ENCODE peak calls at places on chromosomes 3 and 15, in five cellular contexts. E is cardiac fibroblast, Q is GM10248, I is HFF-Myc, N is WERI-Rb-1. Z is an unnamed sample.
A peak's percentile ranks its signal among the peaks of the same experiment; 100 is the strongest.

GRCh38 chr3:71087109-71088018 is 496.2 kb downstream of the FOXP1 start:
- DNase-seq in E (peak; percentile 39), Q (peak; percentile 60), I (no peak), N (no peak), Z (no peak)

GRCh38 chr3:57029383-57029782 is 31.1 kb upstream of the SPATA12 start:
- DNase-seq in E (no peak), Q (no peak), I (no peak), N (no peak), Z (no peak)

GRCh38 chr15:25693321-25694237 is 169.5 kb downstream of the ATP10A start:
- DNase-seq in E (peak; percentile 28), Q (no peak), I (no peak), N (peak; percentile 71), Z (no peak)

GRCh38 chr3:25246921-25247320 is 181.1 kb upstream of the RARB start:
- DNase-seq in E (no peak), Q (no peak), I (no peak), N (no peak), Z (no peak)

GRCh38 chr3:54999159-54999558 is 71.3 kb upstream of the LRTM1 start:
- DNase-seq in E (peak; percentile 88), Q (no peak), I (peak; percentile 40), N (no peak), Z (no peak)

GRCh38 chr3:14485981-14486380 is 54.2 kb downstream of the GRIP2 start:
- DNase-seq in E (no peak), Q (no peak), I (no peak), N (no peak), Z (no peak)

GRCh38 chr15:73024161-73024560 is 28.1 kb upstream of the NEO1 start:
- DNase-seq in E (no peak), Q (no peak), I (no peak), N (no peak), Z (no peak)

GRCh38 chr3:39910828-39911464 is 101.5 kb downstream of the MYRIP start:
- DNase-seq in E (peak; percentile 15), Q (no peak), I (no peak), N (no peak), Z (no peak)

GRCh38 chr15:59569477-59569876 is 42.1 kb upstream of the GCNT3 start:
- DNase-seq in E (no peak), Q (no peak), I (no peak), N (no peak), Z (no peak)

GRCh38 chr3:180980612-180981011 is 8.9 kb downstream of the DNAJC19 start:
- DNase-seq in E (peak; percentile 34), Q (no peak), I (no peak), N (no peak), Z (no peak)

GRCh38 chr3:13879102-13879945 is 547 bp downstream of the WNT7A start:
- DNase-seq in E (no peak), Q (no peak), I (no peak), N (no peak), Z (no peak)

GRCh38 chr15:45476395-45476794 is 46.2 kb downstream of the SLC30A4 start:
- DNase-seq in E (no peak), Q (no peak), I (no peak), N (no peak), Z (no peak)

GRCh38 chr3:52015431-52016256 is 19.9 kb upstream of the RPL29 start:
- DNase-seq in E (no peak), Q (no peak), I (no peak), N (no peak), Z (no peak)

GRCh38 chr3:181455276-181455675 is 256.4 kb upstream of the SOX2 start:
- DNase-seq in E (no peak), Q (no peak), I (no peak), N (no peak), Z (no peak)

GRCh38 chr15:46366360-46367007 is 731.7 kb downstream of the SQOR start:
- DNase-seq in E (no peak), Q (no peak), I (no peak), N (no peak), Z (no peak)

GRCh38 chr3:66754613-66755012 is 243.5 kb upstream of the KBTBD8 start:
- DNase-seq in E (no peak), Q (no peak), I (no peak), N (peak; percentile 14), Z (no peak)
- TF ChIP-seq CTCF in E (no peak), Q (no peak), I (no peak), N (no peak), Z (no peak)

DNA sequence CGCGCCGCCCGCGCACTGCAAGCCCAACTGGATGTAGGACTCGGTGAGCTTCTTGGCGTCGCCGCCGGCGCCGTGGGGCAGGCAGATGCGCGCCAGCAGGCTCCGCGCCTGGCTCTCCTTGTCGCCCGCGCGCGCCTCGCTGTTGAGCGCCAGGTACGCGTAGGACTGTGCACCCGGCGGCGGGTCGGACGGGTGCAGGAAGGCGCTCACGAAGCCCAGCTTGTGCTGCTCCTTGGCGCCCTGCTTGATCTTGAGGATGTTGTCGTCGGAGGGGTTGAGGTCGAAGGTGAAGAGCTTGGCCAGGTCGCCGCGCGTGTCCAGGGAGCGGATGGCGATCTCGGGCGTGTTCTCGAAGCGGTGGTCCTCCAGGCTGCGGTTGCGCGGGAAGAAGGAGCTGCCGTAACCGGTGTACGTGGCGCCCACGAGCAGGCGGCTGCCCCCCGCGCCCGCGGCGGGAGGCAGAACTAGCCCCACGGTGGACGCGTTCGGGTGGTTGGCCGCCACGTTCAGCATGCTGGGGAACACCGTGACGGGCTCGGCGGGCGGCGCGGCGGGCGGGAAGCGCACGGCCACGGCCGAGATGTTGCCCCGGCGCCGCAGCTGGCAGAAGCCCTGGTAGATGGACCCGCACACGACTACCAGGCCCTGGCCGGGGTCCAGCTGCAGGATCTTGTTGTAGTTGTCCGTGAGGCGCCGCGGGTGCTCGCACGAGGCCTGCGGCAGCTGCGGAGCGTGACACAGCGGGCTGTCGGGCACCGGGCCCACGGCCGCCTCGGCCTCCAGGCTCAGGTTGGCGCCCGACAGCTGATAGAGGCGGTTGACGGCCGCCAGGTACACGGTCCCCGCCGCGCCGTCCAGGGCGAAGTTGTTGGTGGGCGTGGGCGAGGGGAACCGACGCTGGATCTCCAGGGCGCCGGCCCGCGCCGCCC is 619 bp downstream of the PLXND1 start:
- DNase-seq in E (peak; percentile 60), Q (no peak), I (no peak), N (peak; percentile 52), Z (peak; percentile 62)
- TF ChIP-seq CTCF in E (no peak), Q (no peak), I (no peak), N (peak; percentile 1), Z (no peak)

GRCh38 chr3:27560484-27561056 is 76.4 kb upstream of the SLC4A7 start:
- DNase-seq in E (no peak), Q (no peak), I (no peak), N (no peak), Z (no peak)

GRCh38 chr3:27557411-27557810 is 73.2 kb upstream of the SLC4A7 start:
- DNase-seq in E (no peak), Q (no peak), I (no peak), N (no peak), Z (no peak)

GRCh38 chr3:27561591-27561990 is 77.4 kb upstream of the SLC4A7 start:
- DNase-seq in E (no peak), Q (no peak), I (no peak), N (no peak), Z (no peak)

GRCh38 chr3:27559835-27560234 is 75.7 kb upstream of the SLC4A7 start:
- DNase-seq in E (peak; percentile 91), Q (no peak), I (no peak), N (no peak), Z (no peak)

DNA sequence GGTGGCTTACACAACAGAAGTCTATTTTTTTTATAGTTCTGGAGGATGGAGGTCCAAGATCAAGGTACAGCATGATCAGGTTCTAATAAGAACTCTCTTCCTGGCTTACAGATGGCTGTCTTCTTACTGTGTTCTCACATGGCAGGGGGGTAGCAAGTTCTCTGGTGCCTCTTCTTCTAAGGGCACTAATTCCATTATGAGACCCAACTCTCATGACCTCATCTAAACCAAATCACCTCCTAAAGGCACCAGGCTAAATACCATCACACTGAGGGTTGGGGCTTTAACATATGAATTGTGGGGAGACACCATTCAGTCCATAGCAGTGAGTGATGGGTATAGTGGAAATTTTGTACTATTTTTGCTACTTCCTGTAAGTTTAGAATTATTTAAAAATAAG is 75.2 kb upstream of the SLC4A7 start:
- DNase-seq in E (no peak), Q (no peak), I (no peak), N (no peak), Z (no peak)
- TF ChIP-seq CTCF in E (no peak), Q (no peak), I (no peak), N (no peak), Z (no peak)

DNA sequence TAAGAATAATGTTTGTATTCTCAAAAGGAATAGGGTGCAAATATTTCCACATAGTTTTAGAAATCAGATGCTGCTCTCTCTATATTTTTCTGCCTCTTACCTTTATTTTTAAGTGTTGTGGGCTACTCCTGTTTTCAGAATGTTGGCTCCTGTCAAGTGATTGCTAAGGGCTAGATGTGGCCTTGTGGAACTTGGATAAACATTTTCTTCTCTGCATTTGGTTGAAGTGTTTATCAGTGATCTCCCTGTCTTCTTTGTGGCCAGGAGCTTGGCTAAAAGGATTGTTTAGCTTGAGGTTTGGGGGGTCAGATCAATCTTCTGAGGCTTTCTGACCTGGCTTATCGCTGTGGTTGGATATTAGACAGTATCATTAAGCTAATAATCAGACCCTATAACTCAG is 112.6 kb downstream of the TCF12 start:
- DNase-seq in E (no peak), Q (no peak), I (no peak), N (no peak), Z (no peak)
- TF ChIP-seq CTCF in E (no peak), Q (no peak), I (no peak), N (no peak), Z (no peak)

GRCh38 chr3:155861476-155862183 is 7.4 kb upstream of the SLC33A1 start:
- DNase-seq in E (no peak), Q (no peak), I (no peak), N (no peak), Z (no peak)

GRCh38 chr3:155854147-155854940 is at the start of gene SLC33A1:
- DNase-seq in E (peak; percentile 100), Q (peak; percentile 98), I (peak; percentile 97), N (peak; percentile 95), Z (peak; percentile 96)

DNA sequence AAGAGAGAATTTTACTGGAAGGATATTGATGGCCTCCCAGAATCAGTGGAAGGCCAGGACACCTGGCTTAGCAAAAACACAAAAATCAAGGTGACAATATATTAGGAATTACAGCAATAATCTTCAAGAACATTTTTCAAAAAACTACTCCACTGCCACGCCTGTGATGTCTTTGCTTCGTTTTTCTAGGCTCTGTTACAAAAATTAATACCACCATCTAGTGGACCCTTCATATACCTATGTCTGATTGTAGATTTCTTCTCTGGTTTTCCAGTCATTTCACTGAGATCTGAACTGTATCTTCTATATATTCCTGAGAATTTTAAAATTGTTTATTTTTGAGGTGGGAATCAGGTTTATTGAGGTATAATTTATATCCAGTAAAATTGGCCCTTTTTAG is 5.6 kb upstream of the SLC33A1 start:
- DNase-seq in E (peak; percentile 48), Q (peak; percentile 41), I (no peak), N (no peak), Z (no peak)
- TF ChIP-seq CTCF in E (peak; percentile 19), Q (peak; percentile 37), I (peak; percentile 15), N (no peak), Z (no peak)

GRCh38 chr3:152309031-152309430 is 40.3 kb downstream of the MBNL1 start:
- DNase-seq in E (no peak), Q (no peak), I (no peak), N (no peak), Z (no peak)

GRCh38 chr3:152307829-152308474 is 39.2 kb downstream of the MBNL1 start:
- DNase-seq in E (no peak), Q (no peak), I (no peak), N (no peak), Z (no peak)

GRCh38 chr3:152313430-152313829 is 44.7 kb downstream of the MBNL1 start:
- DNase-seq in E (no peak), Q (no peak), I (no peak), N (no peak), Z (no peak)

GRCh38 chr3:152308475-152308844 is 39.7 kb downstream of the MBNL1 start:
- DNase-seq in E (no peak), Q (no peak), I (no peak), N (no peak), Z (no peak)

GRCh38 chr3:152309535-152310317 is 41.0 kb downstream of the MBNL1 start:
- DNase-seq in E (peak; percentile 63), Q (no peak), I (no peak), N (no peak), Z (no peak)
- TF ChIP-seq CTCF in E (no peak), Q (no peak), I (no peak), N (no peak), Z (no peak)